ENCODE peak calls at places on chromosomes 2 and 18, in four cellular contexts. H is fibroblast of pulmonary artery, M is WERI-Rb-1, C is GM20000. B is an unnamed sample.

GRCh38 chr2:3242747-3243369 is 134.8 kb downstream of the EIPR1 start:
- DNase-seq in H (peak), M (no peak), C (no peak), B (peak)

GRCh38 chr18:55735199-55735855 is 147.3 kb upstream of the TCF4 start:
- DNase-seq in H (no peak), M (no peak), C (no peak), B (peak)

GRCh38 chr2:215621389-215621788 is 185.5 kb upstream of the FN1 start:
- DNase-seq in H (no peak), M (no peak), C (no peak), B (no peak)

GRCh38 chr2:169619946-169620345 is 35.8 kb downstream of the PPIG start:
- DNase-seq in H (no peak), M (no peak), C (no peak), B (no peak)

GRCh38 chr2:178747767-178748166 is 59.5 kb downstream of the TTN start:
- DNase-seq in H (no peak), M (no peak), C (no peak), B (no peak)

GRCh38 chr2:138964413-138964812 is 184.2 kb upstream of the NXPH2 start:
- DNase-seq in H (no peak), M (no peak), C (no peak), B (no peak)

GRCh38 chr2:56015631-56016251 is 92.2 kb upstream of the EFEMP1 start:
- DNase-seq in H (no peak), M (peak), C (no peak), B (peak)

GRCh38 chr2:132980304-132980703 is 310.3 kb upstream of the LYPD1 start:
- DNase-seq in H (no peak), M (no peak), C (no peak), B (no peak)

GRCh38 chr18:58581265-58581664 is 47.6 kb downstream of the ALPK2 start:
- DNase-seq in H (peak), M (no peak), C (no peak), B (no peak)